ENCODE peak calls at places on chromosomes 13 and 19, in five cellular contexts. One of them, this sample, is unnamed.

GRCh38 chr13:82506805-82507404 is 1375.4 kb downstream of the SLITRK1 start:
- DNase-seq in AG09309: no peak
- DNase-seq in stimulated activated CD8-positive, alpha-beta memory T cell treated with anti-CD3 and anti-CD28 coated beads, Interleukin-15, amount 100 ng/mL, for 1 hour: no peak
- DNase-seq in activated T-helper 1 cell treated with anti-CD3 and anti-CD28 coated beads, Interleukin-12 subunit alpha, Interleukin-12 subunit beta, Interleukin-2, Interleukin-4 antibody, amounts not matched to agents 30 ng/mL and 10 ng/mL and 1 ng/mL, durations not matched to agents 14 hours and 24 hours and 36 hours: no peak
- DNase-seq in effector CD4-positive, alpha-beta T cell: no peak
- DNase-seq in this sample: no peak

GRCh38 chr13:57629821-57630235 is 1.7 kb upstream of the PCDH17 start:
- DNase-seq in effector CD4-positive, alpha-beta T cell: no peak
- DNase-seq in activated T-helper 1 cell treated with anti-CD3 and anti-CD28 coated beads, Interleukin-12 subunit alpha, Interleukin-12 subunit beta, Interleukin-2, Interleukin-4 antibody, amounts not matched to agents 30 ng/mL and 10 ng/mL and 1 ng/mL, durations not matched to agents 14 hours and 24 hours and 36 hours: no peak
- DNase-seq in stimulated activated CD8-positive, alpha-beta memory T cell treated with anti-CD3 and anti-CD28 coated beads, Interleukin-15, amount 100 ng/mL, for 1 hour: no peak
- DNase-seq in AG09309: no peak
- DNase-seq in this sample: no peak

GRCh38 chr13:73618275-73618865 is 515.8 kb downstream of the KLF12 start:
- DNase-seq in AG09309: no peak
- DNase-seq in effector CD4-positive, alpha-beta T cell: no peak
- DNase-seq in stimulated activated CD8-positive, alpha-beta memory T cell treated with anti-CD3 and anti-CD28 coated beads, Interleukin-15, amount 100 ng/mL, for 1 hour: no peak
- DNase-seq in activated T-helper 1 cell treated with anti-CD3 and anti-CD28 coated beads, Interleukin-12 subunit alpha, Interleukin-12 subunit beta, Interleukin-2, Interleukin-4 antibody, amounts not matched to agents 30 ng/mL and 10 ng/mL and 1 ng/mL, durations not matched to agents 14 hours and 24 hours and 36 hours: no peak
- DNase-seq in this sample: no peak

GRCh38 chr19:38020331-38020730 is 113.3 kb downstream of the SIPA1L3 start:
- DNase-seq in stimulated activated CD8-positive, alpha-beta memory T cell treated with anti-CD3 and anti-CD28 coated beads, Interleukin-15, amount 100 ng/mL, for 1 hour: no peak
- DNase-seq in effector CD4-positive, alpha-beta T cell: no peak
- DNase-seq in activated T-helper 1 cell treated with anti-CD3 and anti-CD28 coated beads, Interleukin-12 subunit alpha, Interleukin-12 subunit beta, Interleukin-2, Interleukin-4 antibody, amounts not matched to agents 30 ng/mL and 10 ng/mL and 1 ng/mL, durations not matched to agents 14 hours and 24 hours and 36 hours: no peak
- DNase-seq in AG09309: no peak
- DNase-seq in this sample: no peak

GRCh38 chr13:24356837-24357236 is 47.5 kb downstream of the C1QTNF9 start:
- DNase-seq in effector CD4-positive, alpha-beta T cell: no peak
- DNase-seq in AG09309: no peak
- DNase-seq in stimulated activated CD8-positive, alpha-beta memory T cell treated with anti-CD3 and anti-CD28 coated beads, Interleukin-15, amount 100 ng/mL, for 1 hour: no peak
- DNase-seq in activated T-helper 1 cell treated with anti-CD3 and anti-CD28 coated beads, Interleukin-12 subunit alpha, Interleukin-12 subunit beta, Interleukin-2, Interleukin-4 antibody, amounts not matched to agents 30 ng/mL and 10 ng/mL and 1 ng/mL, durations not matched to agents 14 hours and 24 hours and 36 hours: no peak
- DNase-seq in this sample: no peak

GRCh38 chr19:55500368-55500952 is 12.2 kb downstream of the SSC5D start:
- DNase-seq in activated T-helper 1 cell treated with anti-CD3 and anti-CD28 coated beads, Interleukin-12 subunit alpha, Interleukin-12 subunit beta, Interleukin-2, Interleukin-4 antibody, amounts not matched to agents 30 ng/mL and 10 ng/mL and 1 ng/mL, durations not matched to agents 14 hours and 24 hours and 36 hours: no peak
- DNase-seq in stimulated activated CD8-positive, alpha-beta memory T cell treated with anti-CD3 and anti-CD28 coated beads, Interleukin-15, amount 100 ng/mL, for 1 hour: no peak
- DNase-seq in effector CD4-positive, alpha-beta T cell: no peak
- DNase-seq in AG09309: no peak
- DNase-seq in this sample: no peak

GRCh38 chr13:106103779-106104178 is 431.7 kb downstream of the EFNB2 start:
- DNase-seq in stimulated activated CD8-positive, alpha-beta memory T cell treated with anti-CD3 and anti-CD28 coated beads, Interleukin-15, amount 100 ng/mL, for 1 hour: no peak
- DNase-seq in effector CD4-positive, alpha-beta T cell: no peak
- DNase-seq in AG09309: peak
- DNase-seq in activated T-helper 1 cell treated with anti-CD3 and anti-CD28 coated beads, Interleukin-12 subunit alpha, Interleukin-12 subunit beta, Interleukin-2, Interleukin-4 antibody, amounts not matched to agents 30 ng/mL and 10 ng/mL and 1 ng/mL, durations not matched to agents 14 hours and 24 hours and 36 hours: no peak
- DNase-seq in this sample: no peak

GRCh38 chr19:57088125-57088524 is 31.7 kb upstream of the USP29 start:
- DNase-seq in AG09309: no peak
- DNase-seq in stimulated activated CD8-positive, alpha-beta memory T cell treated with anti-CD3 and anti-CD28 coated beads, Interleukin-15, amount 100 ng/mL, for 1 hour: no peak
- DNase-seq in effector CD4-positive, alpha-beta T cell: no peak
- DNase-seq in activated T-helper 1 cell treated with anti-CD3 and anti-CD28 coated beads, Interleukin-12 subunit alpha, Interleukin-12 subunit beta, Interleukin-2, Interleukin-4 antibody, amounts not matched to agents 30 ng/mL and 10 ng/mL and 1 ng/mL, durations not matched to agents 14 hours and 24 hours and 36 hours: no peak
- DNase-seq in this sample: no peak

GRCh38 chr19:13051581-13052165 is 51.0 kb downstream of the LYL1 start:
- DNase-seq in activated T-helper 1 cell treated with anti-CD3 and anti-CD28 coated beads, Interleukin-12 subunit alpha, Interleukin-12 subunit beta, Interleukin-2, Interleukin-4 antibody, amounts not matched to agents 30 ng/mL and 10 ng/mL and 1 ng/mL, durations not matched to agents 14 hours and 24 hours and 36 hours: no peak
- DNase-seq in stimulated activated CD8-positive, alpha-beta memory T cell treated with anti-CD3 and anti-CD28 coated beads, Interleukin-15, amount 100 ng/mL, for 1 hour: no peak
- DNase-seq in effector CD4-positive, alpha-beta T cell: no peak
- DNase-seq in AG09309: no peak
- DNase-seq in this sample: no peak

GRCh38 chr19:2043864-2044708 is 7.0 kb downstream of the MKNK2 start:
- DNase-seq in effector CD4-positive, alpha-beta T cell: peak
- DNase-seq in activated T-helper 1 cell treated with anti-CD3 and anti-CD28 coated beads, Interleukin-12 subunit alpha, Interleukin-12 subunit beta, Interleukin-2, Interleukin-4 antibody, amounts not matched to agents 30 ng/mL and 10 ng/mL and 1 ng/mL, durations not matched to agents 14 hours and 24 hours and 36 hours: no peak
- DNase-seq in AG09309: no peak
- DNase-seq in stimulated activated CD8-positive, alpha-beta memory T cell treated with anti-CD3 and anti-CD28 coated beads, Interleukin-15, amount 100 ng/mL, for 1 hour: no peak
- DNase-seq in this sample: no peak

GRCh38 chr19:8840708-8841107 is 8.5 kb downstream of the MBD3L1 start:
- DNase-seq in effector CD4-positive, alpha-beta T cell: no peak
- DNase-seq in stimulated activated CD8-positive, alpha-beta memory T cell treated with anti-CD3 and anti-CD28 coated beads, Interleukin-15, amount 100 ng/mL, for 1 hour: no peak
- DNase-seq in AG09309: no peak
- DNase-seq in activated T-helper 1 cell treated with anti-CD3 and anti-CD28 coated beads, Interleukin-12 subunit alpha, Interleukin-12 subunit beta, Interleukin-2, Interleukin-4 antibody, amounts not matched to agents 30 ng/mL and 10 ng/mL and 1 ng/mL, durations not matched to agents 14 hours and 24 hours and 36 hours: no peak
- DNase-seq in this sample: no peak

This sample was measured in central memory CD8-positive, alpha-beta T cell.